ENCODE peak calls at places on chromosome 5, in five cellular contexts. O is epithelial cell of esophagus; S is stimulated activated CD4-positive, alpha-beta T cell treated with anti-CD3 and anti-CD28 coated beads, Interleukin-12 subunit alpha, Interleukin-12 subunit beta, amount 100 ng/mL, for 4 hours; J is body of pancreas; I is EH. M is an unnamed sample.

GRCh38 chr5:173396311-173396993 is 68.2 kb upstream of the STC2 start:
- DNase-seq in O (peak), S (no peak), J (no peak), I (peak), M (no peak)

GRCh38 chr5:135387629-135387960 is 11.4 kb downstream of the MACROH2A1 start:
- DNase-seq in O (no peak), S (no peak), J (no peak), I (peak), M (no peak)

GRCh38 chr5:178326054-178326715 is 93.6 kb upstream of the PHYKPL start:
- DNase-seq in O (no peak), S (no peak), J (no peak), I (no peak), M (no peak)

GRCh38 chr5:151264113-151264512 is 11.1 kb downstream of the GM2A start:
- DNase-seq in O (peak), S (no peak), J (no peak), I (peak), M (peak)

GRCh38 chr5:76104027-76104426 is 20.8 kb downstream of the SV2C start:
- DNase-seq in O (peak), S (no peak), J (peak), I (peak), M (peak)

GRCh38 chr5:125453011-125453410 is 706.6 kb upstream of the ZNF608 start:
- DNase-seq in O (no peak), S (no peak), J (no peak), I (no peak), M (no peak)

GRCh38 chr5:171619744-171620143 is 165.9 kb upstream of the SMIM23 start:
- DNase-seq in O (no peak), S (no peak), J (no peak), I (no peak), M (no peak)

GRCh38 chr5:6003040-6003825 is 375.1 kb downstream of the MED10 start:
- DNase-seq in O (peak), S (no peak), J (no peak), I (no peak), M (peak)

GRCh38 chr5:116652196-116652729 is 77.6 kb upstream of the SEMA6A start:
- DNase-seq in O (peak), S (no peak), J (peak), I (peak), M (peak)

GRCh38 chr5:173781432-173781825 is 106.7 kb upstream of the CPEB4 start:
- DNase-seq in O (peak), S (no peak), J (no peak), I (no peak), M (no peak)